ENCODE peak calls at places on chromosome 5, in five cellular contexts. One of them, this sample, is unnamed.

GRCh38 chr5:172541119-172541763 is 86.9 kb upstream of the SH3PXD2B start:
- DNase-seq in T-helper 2 cell: no peak
- DNase-seq in activated T-cell treated with anti-CD3 and anti-CD28 coated beads, Interleukin-2, amount 50 U/mL, for 24 hours: no peak
- DNase-seq in CD4-positive, CD25-positive, alpha-beta regulatory T cell: no peak
- DNase-seq in T-helper 17 cell: no peak
- DNase-seq in this sample: no peak

GRCh38 chr5:125054106-125054505 is 307.7 kb upstream of the ZNF608 start:
- DNase-seq in T-helper 2 cell: no peak
- DNase-seq in activated T-cell treated with anti-CD3 and anti-CD28 coated beads, Interleukin-2, amount 50 U/mL, for 24 hours: no peak
- DNase-seq in CD4-positive, CD25-positive, alpha-beta regulatory T cell: no peak
- DNase-seq in T-helper 17 cell: no peak
- DNase-seq in this sample: no peak

GRCh38 chr5:152817311-152817710 is 412.2 kb upstream of the NMUR2 start:
- DNase-seq in T-helper 2 cell: no peak
- DNase-seq in activated T-cell treated with anti-CD3 and anti-CD28 coated beads, Interleukin-2, amount 50 U/mL, for 24 hours: no peak
- DNase-seq in CD4-positive, CD25-positive, alpha-beta regulatory T cell: no peak
- DNase-seq in T-helper 17 cell: no peak
- DNase-seq in this sample: no peak

GRCh38 chr5:116923344-116923743 is 348.7 kb upstream of the SEMA6A start:
- DNase-seq in T-helper 2 cell: no peak
- DNase-seq in activated T-cell treated with anti-CD3 and anti-CD28 coated beads, Interleukin-2, amount 50 U/mL, for 24 hours: no peak
- DNase-seq in CD4-positive, CD25-positive, alpha-beta regulatory T cell: no peak
- DNase-seq in T-helper 17 cell: no peak
- DNase-seq in this sample: no peak

GRCh38 chr5:180340856-180341255 is 12.3 kb downstream of the GFPT2 start:
- DNase-seq in T-helper 2 cell: no peak
- DNase-seq in activated T-cell treated with anti-CD3 and anti-CD28 coated beads, Interleukin-2, amount 50 U/mL, for 24 hours: no peak
- DNase-seq in CD4-positive, CD25-positive, alpha-beta regulatory T cell: no peak
- DNase-seq in T-helper 17 cell: no peak
- DNase-seq in this sample: no peak

GRCh38 chr5:10333154-10334006 is 20.1 kb upstream of the MARCHF6 start:
- DNase-seq in T-helper 2 cell: no peak
- DNase-seq in activated T-cell treated with anti-CD3 and anti-CD28 coated beads, Interleukin-2, amount 50 U/mL, for 24 hours: peak; percentile 44
- DNase-seq in CD4-positive, CD25-positive, alpha-beta regulatory T cell: no peak
- DNase-seq in T-helper 17 cell: no peak
- DNase-seq in this sample: peak; percentile 39

GRCh38 chr5:95720094-95720793 is 10.9 kb upstream of the RHOBTB3 start:
- DNase-seq in T-helper 2 cell: no peak
- DNase-seq in activated T-cell treated with anti-CD3 and anti-CD28 coated beads, Interleukin-2, amount 50 U/mL, for 24 hours: no peak
- DNase-seq in CD4-positive, CD25-positive, alpha-beta regulatory T cell: no peak
- DNase-seq in T-helper 17 cell: no peak
- DNase-seq in this sample: no peak

GRCh38 chr5:60578295-60578694 is 121.7 kb downstream of the DEPDC1B start:
- DNase-seq in T-helper 2 cell: no peak
- DNase-seq in activated T-cell treated with anti-CD3 and anti-CD28 coated beads, Interleukin-2, amount 50 U/mL, for 24 hours: no peak
- DNase-seq in CD4-positive, CD25-positive, alpha-beta regulatory T cell: no peak
- DNase-seq in T-helper 17 cell: no peak
- DNase-seq in this sample: no peak

GRCh38 chr5:98872679-98873078 is 56.1 kb downstream of the CHD1 start:
- DNase-seq in T-helper 2 cell: no peak
- DNase-seq in activated T-cell treated with anti-CD3 and anti-CD28 coated beads, Interleukin-2, amount 50 U/mL, for 24 hours: no peak
- DNase-seq in CD4-positive, CD25-positive, alpha-beta regulatory T cell: no peak
- DNase-seq in T-helper 17 cell: no peak
- DNase-seq in this sample: peak; percentile 54

GRCh38 chr5:134175874-134176522 is 752 bp downstream of the SKP1 start:
- DNase-seq in T-helper 2 cell: peak; percentile 31
- DNase-seq in activated T-cell treated with anti-CD3 and anti-CD28 coated beads, Interleukin-2, amount 50 U/mL, for 24 hours: no peak
- DNase-seq in CD4-positive, CD25-positive, alpha-beta regulatory T cell: peak; percentile 46
- DNase-seq in T-helper 17 cell: peak; percentile 35
- DNase-seq in this sample: peak; percentile 25

GRCh38 chr5:172591636-172592035 is 49.4 kb upstream of the NEURL1B start:
- DNase-seq in T-helper 2 cell: no peak
- DNase-seq in activated T-cell treated with anti-CD3 and anti-CD28 coated beads, Interleukin-2, amount 50 U/mL, for 24 hours: no peak
- DNase-seq in CD4-positive, CD25-positive, alpha-beta regulatory T cell: no peak
- DNase-seq in T-helper 17 cell: no peak
- DNase-seq in this sample: no peak

GRCh38 chr5:132258102-132259060 is 885 bp downstream of the PDLIM4 start:
- DNase-seq in T-helper 2 cell: no peak
- DNase-seq in activated T-cell treated with anti-CD3 and anti-CD28 coated beads, Interleukin-2, amount 50 U/mL, for 24 hours: peak; percentile 31
- DNase-seq in CD4-positive, CD25-positive, alpha-beta regulatory T cell: no peak
- DNase-seq in T-helper 17 cell: no peak
- DNase-seq in this sample: peak; percentile 41

GRCh38 chr5:134026521-134027202 is 21.9 kb upstream of the VDAC1 start:
- DNase-seq in T-helper 2 cell: no peak
- DNase-seq in activated T-cell treated with anti-CD3 and anti-CD28 coated beads, Interleukin-2, amount 50 U/mL, for 24 hours: no peak
- DNase-seq in CD4-positive, CD25-positive, alpha-beta regulatory T cell: no peak
- DNase-seq in T-helper 17 cell: no peak
- DNase-seq in this sample: peak; percentile 74

GRCh38 chr5:93058309-93058708 is 522.7 kb downstream of the NR2F1-AS1 start:
- DNase-seq in T-helper 2 cell: no peak
- DNase-seq in activated T-cell treated with anti-CD3 and anti-CD28 coated beads, Interleukin-2, amount 50 U/mL, for 24 hours: no peak
- DNase-seq in CD4-positive, CD25-positive, alpha-beta regulatory T cell: no peak
- DNase-seq in T-helper 17 cell: no peak
- DNase-seq in this sample: peak; percentile 65

GRCh38 chr5:143964919-143965318 is 153.0 kb downstream of the HMHB1 start:
- DNase-seq in T-helper 2 cell: no peak
- DNase-seq in activated T-cell treated with anti-CD3 and anti-CD28 coated beads, Interleukin-2, amount 50 U/mL, for 24 hours: no peak
- DNase-seq in CD4-positive, CD25-positive, alpha-beta regulatory T cell: no peak
- DNase-seq in T-helper 17 cell: no peak
- DNase-seq in this sample: no peak

GRCh38 chr5:149325166-149325735 is 20.0 kb upstream of the GRPEL2 start:
- DNase-seq in T-helper 2 cell: no peak
- DNase-seq in activated T-cell treated with anti-CD3 and anti-CD28 coated beads, Interleukin-2, amount 50 U/mL, for 24 hours: no peak
- DNase-seq in CD4-positive, CD25-positive, alpha-beta regulatory T cell: no peak
- DNase-seq in T-helper 17 cell: no peak
- DNase-seq in this sample: peak; percentile 52

GRCh38 chr5:62506659-62507460 is 71.8 kb upstream of the LRRC70 start:
- DNase-seq in T-helper 2 cell: no peak
- DNase-seq in activated T-cell treated with anti-CD3 and anti-CD28 coated beads, Interleukin-2, amount 50 U/mL, for 24 hours: no peak
- DNase-seq in CD4-positive, CD25-positive, alpha-beta regulatory T cell: no peak
- DNase-seq in T-helper 17 cell: no peak
- DNase-seq in this sample: no peak

GRCh38 chr5:5183192-5183699 is 43.1 kb downstream of the ADAMTS16 start:
- DNase-seq in T-helper 2 cell: no peak
- DNase-seq in activated T-cell treated with anti-CD3 and anti-CD28 coated beads, Interleukin-2, amount 50 U/mL, for 24 hours: no peak
- DNase-seq in CD4-positive, CD25-positive, alpha-beta regulatory T cell: no peak
- DNase-seq in T-helper 17 cell: no peak
- DNase-seq in this sample: no peak

GRCh38 chr5:103505581-103506305 is 56.8 kb downstream of the NUDT12 start:
- DNase-seq in T-helper 2 cell: no peak
- DNase-seq in activated T-cell treated with anti-CD3 and anti-CD28 coated beads, Interleukin-2, amount 50 U/mL, for 24 hours: no peak
- DNase-seq in CD4-positive, CD25-positive, alpha-beta regulatory T cell: no peak
- DNase-seq in T-helper 17 cell: no peak
- DNase-seq in this sample: peak; percentile 88

GRCh38 chr5:139453683-139454567 is 8.6 kb downstream of the ECSCR start:
- DNase-seq in T-helper 2 cell: no peak
- DNase-seq in activated T-cell treated with anti-CD3 and anti-CD28 coated beads, Interleukin-2, amount 50 U/mL, for 24 hours: peak; percentile 42
- DNase-seq in CD4-positive, CD25-positive, alpha-beta regulatory T cell: no peak
- DNase-seq in T-helper 17 cell: no peak
- DNase-seq in this sample: no peak

GRCh38 chr5:135128361-135128760 is 94.3 kb upstream of the PITX1 start:
- DNase-seq in T-helper 2 cell: no peak
- DNase-seq in activated T-cell treated with anti-CD3 and anti-CD28 coated beads, Interleukin-2, amount 50 U/mL, for 24 hours: no peak
- DNase-seq in CD4-positive, CD25-positive, alpha-beta regulatory T cell: no peak
- DNase-seq in T-helper 17 cell: no peak
- DNase-seq in this sample: no peak

GRCh38 chr5:38809388-38810359 is 36.1 kb upstream of the OSMR start:
- DNase-seq in T-helper 2 cell: no peak
- DNase-seq in activated T-cell treated with anti-CD3 and anti-CD28 coated beads, Interleukin-2, amount 50 U/mL, for 24 hours: peak; percentile 59
- DNase-seq in CD4-positive, CD25-positive, alpha-beta regulatory T cell: no peak
- DNase-seq in T-helper 17 cell: no peak
- DNase-seq in this sample: peak; percentile 94

GRCh38 chr5:158484968-158485367 is 614.7 kb downstream of the EBF1 start:
- DNase-seq in T-helper 2 cell: no peak
- DNase-seq in activated T-cell treated with anti-CD3 and anti-CD28 coated beads, Interleukin-2, amount 50 U/mL, for 24 hours: no peak
- DNase-seq in CD4-positive, CD25-positive, alpha-beta regulatory T cell: no peak
- DNase-seq in T-helper 17 cell: no peak
- DNase-seq in this sample: no peak

GRCh38 chr5:11298877-11299276 is 537.8 kb upstream of the DAP start:
- DNase-seq in T-helper 2 cell: no peak
- DNase-seq in activated T-cell treated with anti-CD3 and anti-CD28 coated beads, Interleukin-2, amount 50 U/mL, for 24 hours: no peak
- DNase-seq in CD4-positive, CD25-positive, alpha-beta regulatory T cell: no peak
- DNase-seq in T-helper 17 cell: no peak
- DNase-seq in this sample: no peak

GRCh38 chr5:173302546-173303155 is 25.6 kb downstream of the STC2 start:
- DNase-seq in T-helper 2 cell: no peak
- DNase-seq in activated T-cell treated with anti-CD3 and anti-CD28 coated beads, Interleukin-2, amount 50 U/mL, for 24 hours: no peak
- DNase-seq in CD4-positive, CD25-positive, alpha-beta regulatory T cell: no peak
- DNase-seq in T-helper 17 cell: no peak
- DNase-seq in this sample: peak; percentile 43

GRCh38 chr5:74124826-74125225 is 498.8 kb downstream of the ARHGEF28 start:
- DNase-seq in T-helper 2 cell: no peak
- DNase-seq in activated T-cell treated with anti-CD3 and anti-CD28 coated beads, Interleukin-2, amount 50 U/mL, for 24 hours: no peak
- DNase-seq in CD4-positive, CD25-positive, alpha-beta regulatory T cell: no peak
- DNase-seq in T-helper 17 cell: no peak
- DNase-seq in this sample: no peak

GRCh38 chr5:76751291-76751690 is 35.4 kb downstream of the F2R start:
- DNase-seq in T-helper 2 cell: no peak
- DNase-seq in activated T-cell treated with anti-CD3 and anti-CD28 coated beads, Interleukin-2, amount 50 U/mL, for 24 hours: no peak
- DNase-seq in CD4-positive, CD25-positive, alpha-beta regulatory T cell: no peak
- DNase-seq in T-helper 17 cell: no peak
- DNase-seq in this sample: no peak

GRCh38 chr5:154199263-154199662 is 8.7 kb downstream of the GALNT10 start:
- DNase-seq in T-helper 2 cell: no peak
- DNase-seq in activated T-cell treated with anti-CD3 and anti-CD28 coated beads, Interleukin-2, amount 50 U/mL, for 24 hours: no peak
- DNase-seq in CD4-positive, CD25-positive, alpha-beta regulatory T cell: no peak
- DNase-seq in T-helper 17 cell: no peak
- DNase-seq in this sample: no peak

GRCh38 chr5:149435660-149436059 is 56.6 kb upstream of the IL17B start:
- DNase-seq in T-helper 2 cell: no peak
- DNase-seq in activated T-cell treated with anti-CD3 and anti-CD28 coated beads, Interleukin-2, amount 50 U/mL, for 24 hours: no peak
- DNase-seq in CD4-positive, CD25-positive, alpha-beta regulatory T cell: no peak
- DNase-seq in T-helper 17 cell: no peak
- DNase-seq in this sample: no peak

GRCh38 chr5:96247097-96247675 is 185.9 kb downstream of the PCSK1 start:
- DNase-seq in T-helper 2 cell: no peak
- DNase-seq in activated T-cell treated with anti-CD3 and anti-CD28 coated beads, Interleukin-2, amount 50 U/mL, for 24 hours: no peak
- DNase-seq in CD4-positive, CD25-positive, alpha-beta regulatory T cell: no peak
- DNase-seq in T-helper 17 cell: no peak
- DNase-seq in this sample: peak; percentile 28

GRCh38 chr5:36877667-36878420 is 1.3 kb downstream of the NIPBL start:
- DNase-seq in T-helper 2 cell: no peak
- DNase-seq in activated T-cell treated with anti-CD3 and anti-CD28 coated beads, Interleukin-2, amount 50 U/mL, for 24 hours: no peak
- DNase-seq in CD4-positive, CD25-positive, alpha-beta regulatory T cell: peak; percentile 26
- DNase-seq in T-helper 17 cell: no peak
- DNase-seq in this sample: peak; percentile 44

This sample was measured in fibroblast of pulmonary artery.